ENCODE peak calls at places on chromosomes 11 and 22, in six cellular contexts. Y is Panc1, C is GM12878, B is SK-N-SH, X is K562, E is HepG2. V is an unnamed sample.
A peak's percentile ranks its signal among the peaks of the same experiment; 100 is the strongest.

GRCh38 chr11:105181521-105181920 is 42.0 kb upstream of the CARD18 start:
- DNase-seq in Y (no peak), C (no peak), B (no peak), X (no peak), E (no peak), V (no peak)

GRCh38 chr11:107591446-107592236 is 694 bp downstream of the ELMOD1 start:
- DNase-seq in Y (no peak), C (no peak), B (peak; percentile 68), X (no peak), E (no peak), V (no peak)

GRCh38 chr22:23763579-23764331 is 965 bp downstream of the C22orf15 start:
- DNase-seq in Y (no peak), C (no peak), B (peak; percentile 25), X (peak; percentile 23), E (no peak), V (no peak)

GRCh38 chr22:42500164-42500835 is 19.3 kb downstream of the RRP7A start:
- DNase-seq in Y (no peak), C (peak; percentile 37), B (peak; percentile 96), X (peak; percentile 96), E (no peak), V (peak; percentile 13)

GRCh38 chr11:18203723-18204122 is 31.1 kb downstream of the MRGPRX4 start:
- DNase-seq in Y (no peak), C (no peak), B (peak; percentile 69), X (peak; percentile 59), E (peak; percentile 31), V (peak; percentile 8)

GRCh38 chr11:113587318-113587739 is 112.1 kb upstream of the DRD2 start:
- DNase-seq in Y (no peak), C (no peak), B (no peak), X (peak; percentile 30), E (no peak), V (no peak)

GRCh38 chr22:49725516-49725915 is 102.2 kb downstream of the BRD1 start:
- DNase-seq in Y (no peak), C (no peak), B (no peak), X (no peak), E (no peak), V (no peak)

GRCh38 chr22:31346733-31347250 is 646 bp upstream of the PATZ1 start:
- DNase-seq in Y (no peak), C (no peak), B (peak; percentile 83), X (peak; percentile 22), E (peak; percentile 68), V (no peak)

GRCh38 chr22:20624161-20624616 is 116.8 kb downstream of the MED15 start:
- DNase-seq in Y (no peak), C (peak; percentile 85), B (no peak), X (no peak), E (no peak), V (no peak)

GRCh38 chr11:44950625-44951472 is at the start of gene TP53I11:
- DNase-seq in Y (no peak), C (no peak), B (peak; percentile 94), X (peak; percentile 77), E (no peak), V (peak; percentile 48)

GRCh38 chr11:113690619-113691569 is 15.2 kb downstream of the TMPRSS5 start:
- DNase-seq in Y (no peak), C (no peak), B (peak; percentile 80), X (peak; percentile 93), E (peak; percentile 13), V (peak; percentile 76)

GRCh38 chr11:75826463-75827220 is 11.6 kb downstream of the UVRAG start:
- DNase-seq in Y (no peak), C (no peak), B (no peak), X (no peak), E (no peak), V (no peak)

GRCh38 chr11:64036081-64037026 is 623 bp downstream of the FLRT1 start:
- DNase-seq in Y (no peak), C (no peak), B (peak; percentile 73), X (no peak), E (no peak), V (no peak)

GRCh38 chr11:2096919-2097301 is 42.3 kb downstream of the IGF2 start:
- DNase-seq in Y (no peak), C (no peak), B (no peak), X (no peak), E (no peak), V (no peak)

GRCh38 chr22:31343235-31344191 is 2.6 kb downstream of the PATZ1 start:
- DNase-seq in Y (no peak), C (no peak), B (peak; percentile 67), X (no peak), E (no peak), V (no peak)

GRCh38 chr11:78831571-78831970 is 256.9 kb upstream of the NARS2 start:
- DNase-seq in Y (no peak), C (no peak), B (no peak), X (no peak), E (no peak), V (no peak)

GRCh38 chr11:72727521-72727920 is 24.7 kb downstream of the ARAP1 start:
- DNase-seq in Y (no peak), C (no peak), B (no peak), X (no peak), E (no peak), V (no peak)

GRCh38 chr11:121550247-121551132 is 97.7 kb upstream of the SORL1-AS1 start:
- DNase-seq in Y (no peak), C (no peak), B (no peak), X (no peak), E (no peak), V (no peak)

GRCh38 chr22:49204599-49205214 is 623.0 kb downstream of the BRD1 start:
- DNase-seq in Y (no peak), C (no peak), B (no peak), X (no peak), E (no peak), V (no peak)

GRCh38 chr22:38760477-38761201 is 4.8 kb upstream of the SUN2 start:
- DNase-seq in Y (no peak), C (no peak), B (no peak), X (no peak), E (peak; percentile 21), V (no peak)

GRCh38 chr22:42648368-42649260 is 578 bp downstream of the CYB5R3 start:
- DNase-seq in Y (no peak), C (no peak), B (no peak), X (no peak), E (peak; percentile 82), V (no peak)

GRCh38 chr11:130906616-130907015 is 9.7 kb downstream of the SNX19 start:
- DNase-seq in Y (no peak), C (no peak), B (no peak), X (no peak), E (no peak), V (no peak)

GRCh38 chr11:130902380-130902779 is 13.9 kb downstream of the SNX19 start:
- DNase-seq in Y (no peak), C (no peak), B (no peak), X (no peak), E (no peak), V (no peak)

GRCh38 chr11:130907229-130907628 is 9.1 kb downstream of the SNX19 start:
- DNase-seq in Y (no peak), C (no peak), B (no peak), X (no peak), E (no peak), V (no peak)

GRCh38 chr11:130905512-130905911 is 10.8 kb downstream of the SNX19 start:
- DNase-seq in Y (no peak), C (no peak), B (no peak), X (no peak), E (no peak), V (no peak)

GRCh38 chr11:130904380-130904779 is 11.9 kb downstream of the SNX19 start:
- DNase-seq in Y (no peak), C (no peak), B (peak; percentile 14), X (no peak), E (no peak), V (no peak)
- TF ChIP-seq CTCF in Y (peak; percentile 69), C (peak; percentile 33), B (peak; percentile 48), X (peak; percentile 20), E (peak; percentile 27), V (no peak)

GRCh38 chr11:96189351-96189750 is 153.6 kb downstream of the MAML2 start:
- DNase-seq in Y (no peak), C (no peak), B (no peak), X (no peak), E (no peak), V (no peak)

GRCh38 chr11:96185220-96185768 is 157.7 kb downstream of the MAML2 start:
- DNase-seq in Y (no peak), C (peak; percentile 75), B (no peak), X (no peak), E (no peak), V (no peak)

GRCh38 chr11:96186806-96187205 is 156.2 kb downstream of the MAML2 start:
- DNase-seq in Y (no peak), C (no peak), B (no peak), X (no peak), E (no peak), V (no peak)

GRCh38 chr11:96188625-96189006 is 154.4 kb downstream of the MAML2 start:
- DNase-seq in Y (no peak), C (peak; percentile 75), B (no peak), X (peak; percentile 18), E (peak; percentile 14), V (no peak)

DNA sequence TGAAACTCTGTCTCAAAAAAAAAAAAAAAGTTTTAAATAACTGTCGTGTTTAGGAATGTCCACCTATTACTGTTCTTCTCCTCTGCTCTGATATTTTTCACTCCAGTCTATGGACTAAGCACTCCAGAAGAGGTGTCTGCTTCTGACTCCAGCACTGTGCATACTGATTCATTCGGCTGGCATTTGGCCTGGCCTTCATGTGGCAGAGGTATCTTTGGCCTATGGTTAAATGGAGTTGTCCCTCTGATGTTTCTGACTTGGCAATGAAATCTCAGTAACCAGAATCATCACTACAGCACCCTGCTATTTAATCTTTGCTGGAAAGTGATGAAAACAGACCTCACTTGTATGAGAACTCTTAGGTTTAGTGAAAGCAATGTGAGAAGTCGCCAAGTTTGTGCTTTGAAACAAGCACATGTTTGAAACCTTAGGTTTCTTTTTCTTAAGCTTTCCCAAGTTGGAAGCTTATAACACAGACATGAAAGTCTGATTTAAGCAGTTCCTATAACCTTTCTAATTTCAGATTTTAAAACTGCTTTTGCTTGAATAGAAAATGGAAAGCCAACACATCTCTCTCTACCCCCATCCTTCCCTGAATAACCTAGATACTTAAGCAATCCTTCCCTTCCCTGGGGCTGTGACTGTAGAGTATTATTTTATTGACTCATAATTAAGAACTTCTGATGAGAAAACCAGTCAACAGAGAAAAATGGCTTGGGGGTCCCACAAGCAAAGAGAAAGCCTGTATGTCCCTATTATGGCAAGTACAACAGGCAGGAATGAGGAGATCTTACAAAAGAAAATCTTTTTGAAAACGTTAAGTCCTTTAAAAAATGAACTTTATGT is 155.0 kb downstream of the MAML2 start:
- DNase-seq in Y (no peak), C (no peak), B (no peak), X (no peak), E (peak; percentile 47), V (no peak)
- TF ChIP-seq SIN3A in Y (no peak), C (no peak), B (no peak), X (no peak), E (no peak), V (no peak)

DNA sequence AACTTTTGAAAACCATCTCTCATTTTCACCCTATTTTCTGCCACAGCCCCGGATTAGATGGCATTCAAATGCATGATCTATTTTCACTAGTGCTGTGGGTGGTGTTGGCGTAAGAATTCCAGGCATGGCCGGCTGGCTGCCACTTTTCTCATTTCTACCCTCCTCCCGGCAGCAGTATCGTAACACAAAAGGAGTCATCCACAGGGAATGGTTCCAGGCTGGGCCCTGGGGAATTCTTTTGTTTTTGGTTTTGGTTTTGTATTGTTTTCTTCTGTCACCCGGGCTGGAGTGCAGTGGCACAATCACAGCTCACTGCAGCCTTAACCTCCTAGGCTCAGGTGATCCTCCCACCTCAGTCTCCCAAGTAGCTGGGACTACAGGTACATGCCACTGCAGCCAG is 13.8 kb downstream of the JAML start:
- DNase-seq in Y (no peak), C (no peak), B (no peak), X (no peak), E (no peak), V (no peak)
- TF ChIP-seq CTCF in Y (no peak), C (no peak), B (no peak), X (no peak), E (no peak), V (no peak)

GRCh38 chr11:129278586-129279319 is 86.6 kb upstream of the ARHGAP32 start:
- DNase-seq in Y (no peak), C (no peak), B (peak; percentile 77), X (no peak), E (no peak), V (no peak)
- TF ChIP-seq SIN3A in Y (peak; percentile 57), C (no peak), B (no peak), X (no peak), E (no peak), V (no peak)